ENCODE peak calls at places on chromosomes 12 and 14, in nine cellular contexts. Y is G401; I is T follicular helper cell; E is heart left ventricle; G is stimulated activated naive CD8-positive, alpha-beta T cell treated with anti-CD3 and anti-CD28 coated beads, Interleukin-15, amount 100 ng/mL, for 72 hours; H is activated T-helper 1 cell treated with Interleukin-2 at 50 U/mL for 16 hours; Z is anterior cingulate cortex; V is adipocyte; C is dorsolateral prefrontal cortex. R is an unnamed sample.

GRCh38 chr12:128797119-128798118 is 26.3 kb downstream of the SLC15A4 start:
- DNase-seq in C (no peak), V (no peak), Y (no peak), E (no peak), Z (no peak), I (no peak), H (no peak), G (no peak), R (peak)

GRCh38 chr12:26891704-26892103 is 46.1 kb downstream of the INTS13 start:
- DNase-seq in E (no peak), I (no peak), C (no peak), H (no peak), G (no peak), Y (no peak), V (no peak), Z (no peak), R (no peak)

GRCh38 chr12:14238224-14238792 is 127.2 kb upstream of the ATF7IP start:
- DNase-seq in G (no peak), E (no peak), I (no peak), Z (no peak), Y (peak), V (peak), H (no peak), C (no peak), R (peak)

GRCh38 chr12:106417926-106418910 is 60.7 kb downstream of the POLR3B start:
- DNase-seq in Y (no peak), I (no peak), G (no peak), Z (no peak), H (no peak), E (no peak), V (peak), C (no peak), R (no peak)

GRCh38 chr12:123131879-123132402 is 18.9 kb downstream of the PITPNM2 start:
- DNase-seq in Y (no peak), V (no peak), G (peak), I (peak), H (no peak), Z (no peak), E (peak), C (peak), R (peak)

GRCh38 chr12:66623455-66623854 is 55.4 kb downstream of the GRIP1 start:
- DNase-seq in Y (no peak), H (no peak), E (no peak), V (no peak), I (no peak), Z (no peak), C (no peak), G (no peak), R (no peak)

GRCh38 chr12:109736552-109737108 is 23.0 kb downstream of the FAM222A start:
- DNase-seq in C (peak), E (peak), Z (peak), I (no peak), V (peak), Y (no peak), G (no peak), H (no peak), R (peak)

GRCh38 chr12:62006076-62006732 is 254.0 kb upstream of the USP15 start:
- DNase-seq in Z (no peak), E (no peak), G (no peak), V (peak), Y (peak), C (no peak), I (no peak), H (no peak), R (peak)

GRCh38 chr12:70876952-70877351 is 43.6 kb downstream of the PTPRR start:
- DNase-seq in V (peak), Y (no peak), H (no peak), G (no peak), C (peak), E (peak), I (no peak), Z (no peak), R (no peak)

GRCh38 chr14:61461808-61462275 is 140.5 kb downstream of the PRKCH start:
- DNase-seq in C (no peak), H (no peak), Y (peak), G (peak), E (no peak), Z (no peak), I (no peak), V (peak), R (peak)

GRCh38 chr14:74425525-74426201 is 347 bp downstream of the SYNDIG1L start:
- DNase-seq in G (peak), Y (no peak), H (peak), Z (peak), C (no peak), I (peak), V (peak), E (peak), R (peak)

GRCh38 chr12:132143328-132144071 is 619 bp downstream of the DDX51 start:
- DNase-seq in G (no peak), Z (no peak), I (no peak), E (no peak), C (no peak), Y (no peak), V (peak), H (no peak), R (peak)

GRCh38 chr12:119868992-119869391 is 8.1 kb downstream of the CIT start:
- DNase-seq in Y (no peak), C (no peak), E (no peak), Z (no peak), V (peak), G (no peak), H (no peak), I (no peak), R (no peak)

GRCh38 chr12:85575115-85576096 is 260.8 kb downstream of the RASSF9 start:
- DNase-seq in C (no peak), Z (no peak), G (peak), Y (peak), I (no peak), E (peak), V (peak), H (no peak), R (peak)

GRCh38 chr12:84842406-84843013 is 70.1 kb downstream of the SLC6A15 start:
- DNase-seq in G (no peak), I (no peak), C (no peak), Y (peak), Z (no peak), V (peak), H (no peak), E (no peak), R (peak)

R was measured in left kidney.